ENCODE peak calls at places on chromosome 7, in four cellular contexts. M is HTR-8/SVneo; K is GM03348; Q is activated naive CD8-positive, alpha-beta T cell treated with anti-CD3 and anti-CD28 coated beads, Interleukin-2, amount 50 U/mL, for 16 hours. Y is an unnamed sample.

GRCh38 chr7:45202618-45203017 is 45.0 kb downstream of the RAMP3 start:
- DNase-seq in M (no peak), K (no peak), Q (no peak), Y (no peak)

GRCh38 chr7:30845426-30846135 is 66.1 kb upstream of the AQP1 start:
- DNase-seq in M (no peak), K (peak; percentile 78), Q (no peak), Y (peak; percentile 78)

GRCh38 chr7:134058980-134059379 is 68.2 kb upstream of the LRGUK start:
- DNase-seq in M (no peak), K (no peak), Q (no peak), Y (peak; percentile 13)

GRCh38 chr7:4753610-4754432 is 21.6 kb upstream of the AP5Z1 start:
- DNase-seq in M (peak; percentile 92), K (peak; percentile 73), Q (peak; percentile 68), Y (peak; percentile 66)

GRCh38 chr7:55438765-55439525 is 73.8 kb downstream of the LANCL2 start:
- DNase-seq in M (no peak), K (no peak), Q (no peak), Y (peak; percentile 35)

GRCh38 chr7:143456992-143457793 is 13.9 kb downstream of the TAS2R60 start:
- DNase-seq in M (no peak), K (peak; percentile 47), Q (no peak), Y (peak; percentile 79)

GRCh38 chr7:140249036-140249806 is 72.4 kb upstream of the KDM7A start:
- DNase-seq in M (no peak), K (no peak), Q (no peak), Y (no peak)

GRCh38 chr7:28107960-28108359 is 72.6 kb downstream of the JAZF1 start:
- DNase-seq in M (no peak), K (peak; percentile 36), Q (no peak), Y (peak; percentile 67)

GRCh38 chr7:98281757-98282652 is 519 bp downstream of the BRI3 start:
- DNase-seq in M (no peak), K (peak; percentile 48), Q (peak; percentile 4), Y (peak; percentile 56)

GRCh38 chr7:131424219-131424822 is 96.6 kb downstream of the MKLN1 start:
- DNase-seq in M (peak; percentile 38), K (peak; percentile 49), Q (no peak), Y (peak; percentile 75)

GRCh38 chr7:22611758-22612079 is 111.7 kb upstream of the STEAP1B start:
- DNase-seq in M (no peak), K (no peak), Q (no peak), Y (no peak)

GRCh38 chr7:124074007-124074406 is 41.1 kb upstream of the TMEM229A start:
- DNase-seq in M (no peak), K (no peak), Q (no peak), Y (no peak)

GRCh38 chr7:105719395-105719794 is 138.1 kb upstream of the EFCAB10 start:
- DNase-seq in M (no peak), K (no peak), Q (no peak), Y (no peak)

GRCh38 chr7:156064921-156065386 is 252.7 kb upstream of the SHH start:
- DNase-seq in M (peak; percentile 5), K (no peak), Q (no peak), Y (no peak)

GRCh38 chr7:16980539-16980938 is 98.8 kb upstream of the AGR3 start:
- DNase-seq in M (no peak), K (no peak), Q (no peak), Y (no peak)

GRCh38 chr7:134553976-134554375 is 5.1 kb downstream of the AKR1B15 start:
- DNase-seq in M (no peak), K (no peak), Q (no peak), Y (peak; percentile 7)

GRCh38 chr7:142441074-142441403 is 183.2 kb upstream of the PRSS58 start:
- DNase-seq in M (no peak), K (no peak), Q (no peak), Y (no peak)

GRCh38 chr7:22008011-22008410 is 62.3 kb upstream of the CDCA7L start:
- DNase-seq in M (no peak), K (no peak), Q (no peak), Y (no peak)

GRCh38 chr7:29565186-29565540 is 1.5 kb downstream of the PRR15 start:
- DNase-seq in M (peak; percentile 20), K (no peak), Q (no peak), Y (peak; percentile 60)

GRCh38 chr7:150994838-150995510 is 4.2 kb downstream of the NOS3 start:
- DNase-seq in M (no peak), K (no peak), Q (no peak), Y (no peak)

GRCh38 chr7:31371621-31372020 is 31.1 kb upstream of the NEUROD6 start:
- DNase-seq in M (no peak), K (no peak), Q (no peak), Y (no peak)

GRCh38 chr7:21504021-21504420 is 38.8 kb upstream of the DNAH11 start:
- DNase-seq in M (no peak), K (no peak), Q (no peak), Y (no peak)

GRCh38 chr7:55111007-55111406 is 92.2 kb downstream of the EGFR start:
- DNase-seq in M (no peak), K (peak; percentile 76), Q (no peak), Y (peak; percentile 68)

GRCh38 chr7:28748934-28749584 is 209.1 kb downstream of the TRIL start:
- DNase-seq in M (peak; percentile 43), K (peak; percentile 73), Q (no peak), Y (peak; percentile 67)

GRCh38 chr7:101166909-101167644 is 1.7 kb upstream of the VGF start:
- DNase-seq in M (no peak), K (no peak), Q (no peak), Y (no peak)

GRCh38 chr7:113873554-113874151 is 45.2 kb downstream of the PPP1R3A start:
- DNase-seq in M (no peak), K (no peak), Q (no peak), Y (no peak)

GRCh38 chr7:43726466-43726865 is 2.9 kb downstream of the COA1 start:
- DNase-seq in M (no peak), K (no peak), Q (no peak), Y (peak; percentile 23)

GRCh38 chr7:102883098-102883860 is 29.5 kb upstream of the LRRC17 start:
- DNase-seq in M (no peak), K (no peak), Q (no peak), Y (peak; percentile 61)

GRCh38 chr7:1510780-1511154 is 6.6 kb upstream of the INTS1 start:
- DNase-seq in M (no peak), K (no peak), Q (no peak), Y (no peak)

GRCh38 chr7:51139796-51140195 is 176.8 kb downstream of the COBL start:
- DNase-seq in M (no peak), K (no peak), Q (no peak), Y (no peak)

GRCh38 chr7:84362360-84362759 is 167.8 kb upstream of the SEMA3A start:
- DNase-seq in M (no peak), K (no peak), Q (no peak), Y (no peak)

GRCh38 chr7:98406827-98407226 is 5.9 kb upstream of the BAIAP2L1 start:
- DNase-seq in M (no peak), K (no peak), Q (no peak), Y (no peak)

GRCh38 chr7:102460467-102460866 is 4.2 kb downstream of the ALKBH4 start:
- DNase-seq in M (no peak), K (no peak), Q (no peak), Y (no peak)

GRCh38 chr7:139004321-139005075 is 23.3 kb upstream of the KIAA1549 start:
- DNase-seq in M (no peak), K (no peak), Q (no peak), Y (no peak)

GRCh38 chr7:65239324-65239706 is 134.3 kb upstream of the ZNF92 start:
- DNase-seq in M (no peak), K (no peak), Q (no peak), Y (no peak)

GRCh38 chr7:128172151-128172550 is 68.9 kb upstream of the LEP start:
- DNase-seq in M (no peak), K (no peak), Q (no peak), Y (no peak)